ENCODE peak calls at places on chromosomes 5 and 9, in six cellular contexts. J is Peyer's patch, C is IMR-90, A is adrenal gland, Z is body of pancreas, M is H54. P is an unnamed sample.

GRCh38 chr9:13717356-13718057 is 438.0 kb upstream of the MPDZ start:
- DNase-seq in J (no peak), C (peak), A (no peak), Z (no peak), M (no peak), P (no peak)

GRCh38 chr5:73454379-73455036 is 5.9 kb upstream of the FOXD1 start:
- DNase-seq in J (no peak), C (peak), A (peak), Z (peak), M (no peak), P (no peak)

GRCh38 chr5:43219120-43219519 is 27.1 kb downstream of the NIM1K start:
- DNase-seq in J (no peak), C (no peak), A (no peak), Z (no peak), M (no peak), P (no peak)

GRCh38 chr5:143195496-143195895 is 208.0 kb downstream of the NR3C1 start:
- DNase-seq in J (no peak), C (peak), A (no peak), Z (no peak), M (no peak), P (no peak)

GRCh38 chr5:10594591-10595210 is 30.8 kb downstream of the ANKRD33B start:
- DNase-seq in J (no peak), C (peak), A (no peak), Z (no peak), M (no peak), P (no peak)

GRCh38 chr9:110143969-110144545 is 63.9 kb downstream of the C9orf152 start:
- DNase-seq in J (no peak), C (no peak), A (no peak), Z (no peak), M (no peak), P (no peak)

GRCh38 chr9:24614070-24614469 is 68.4 kb upstream of the IZUMO3 start:
- DNase-seq in J (no peak), C (no peak), A (no peak), Z (no peak), M (no peak), P (no peak)

GRCh38 chr9:99076483-99077171 is 28.3 kb upstream of the TGFBR1 start:
- DNase-seq in J (no peak), C (no peak), A (no peak), Z (no peak), M (no peak), P (no peak)

GRCh38 chr5:41621420-41621819 is 111.0 kb upstream of the PLCXD3 start:
- DNase-seq in J (no peak), C (no peak), A (no peak), Z (no peak), M (no peak), P (no peak)

GRCh38 chr9:76676857-76677256 is 87.4 kb upstream of the PCA3 start:
- DNase-seq in J (no peak), C (no peak), A (no peak), Z (no peak), M (no peak), P (no peak)

GRCh38 chr5:53256746-53257145 is 147.2 kb upstream of the MOCS2 start:
- DNase-seq in J (no peak), C (peak), A (no peak), Z (no peak), M (no peak), P (no peak)

GRCh38 chr5:35129276-35129675 is 81.5 kb upstream of the AGXT2 start:
- DNase-seq in J (no peak), C (peak), A (no peak), Z (no peak), M (peak), P (no peak)

GRCh38 chr5:52809884-52810283 is 22.2 kb downstream of the ITGA1 start:
- DNase-seq in J (no peak), C (peak), A (no peak), Z (no peak), M (no peak), P (no peak)

GRCh38 chr9:88532320-88532719 is 2.7 kb upstream of the NXNL2 start:
- DNase-seq in J (no peak), C (peak), A (no peak), Z (no peak), M (no peak), P (no peak)

GRCh38 chr5:163104496-163104895 is 332.9 kb upstream of the CCNG1 start:
- DNase-seq in J (no peak), C (no peak), A (no peak), Z (peak), M (no peak), P (no peak)

GRCh38 chr5:135456238-135457099 is 4.3 kb upstream of the TIFAB start:
- DNase-seq in J (no peak), C (peak), A (peak), Z (no peak), M (peak), P (peak)

GRCh38 chr9:123473226-123473625 is 117.2 kb downstream of the CRB2 start:
- DNase-seq in J (no peak), C (no peak), A (peak), Z (no peak), M (no peak), P (no peak)

GRCh38 chr5:15650266-15650665 is 150.3 kb downstream of the FBXL7 start:
- DNase-seq in J (no peak), C (no peak), A (no peak), Z (no peak), M (no peak), P (no peak)

GRCh38 chr5:38814879-38815278 is 30.9 kb upstream of the OSMR start:
- DNase-seq in J (no peak), C (no peak), A (no peak), Z (no peak), M (no peak), P (no peak)

GRCh38 chr5:180353226-180353962 is at the start of gene GFPT2:
- DNase-seq in J (peak), C (peak), A (peak), Z (peak), M (peak), P (peak)

GRCh38 chr5:143318270-143318669 is 85.2 kb downstream of the NR3C1 start:
- DNase-seq in J (no peak), C (no peak), A (no peak), Z (no peak), M (no peak), P (no peak)

GRCh38 chr5:11504083-11504785 is 400.0 kb downstream of the CTNND2 start:
- DNase-seq in J (no peak), C (no peak), A (no peak), Z (no peak), M (no peak), P (no peak)

GRCh38 chr5:124720589-124720988 is 25.9 kb downstream of the ZNF608 start:
- DNase-seq in J (no peak), C (no peak), A (no peak), Z (no peak), M (no peak), P (no peak)

GRCh38 chr5:127012933-127013332 is 17.4 kb downstream of the MARCHF3 start:
- DNase-seq in J (no peak), C (peak), A (no peak), Z (no peak), M (no peak), P (no peak)

GRCh38 chr5:107063511-107063910 is 607.2 kb downstream of the EFNA5 start:
- DNase-seq in J (no peak), C (peak), A (no peak), Z (no peak), M (no peak), P (no peak)

GRCh38 chr5:146446861-146447733 is at the start of gene TCERG1:
- DNase-seq in J (peak), C (peak), A (peak), Z (peak), M (peak), P (peak)
- TF ChIP-seq POLR2A in J (peak), C (peak), A (no peak), Z (peak), M (peak), P (peak)

GRCh38 chr9:101445353-101446029 is 9.9 kb upstream of the ALDOB start:
- DNase-seq in J (no peak), C (peak), A (no peak), Z (no peak), M (no peak), P (no peak)
- TF ChIP-seq POLR2A in J (peak), C (no peak), A (no peak), Z (no peak), M (no peak), P (no peak)

GRCh38 chr5:154850255-154851062 is at the start of gene FAXDC2:
- DNase-seq in J (peak), C (peak), A (peak), Z (peak), M (no peak), P (peak)
- TF ChIP-seq POLR2A in J (no peak), C (no peak), A (peak), Z (peak), M (no peak), P (peak)

DNA sequence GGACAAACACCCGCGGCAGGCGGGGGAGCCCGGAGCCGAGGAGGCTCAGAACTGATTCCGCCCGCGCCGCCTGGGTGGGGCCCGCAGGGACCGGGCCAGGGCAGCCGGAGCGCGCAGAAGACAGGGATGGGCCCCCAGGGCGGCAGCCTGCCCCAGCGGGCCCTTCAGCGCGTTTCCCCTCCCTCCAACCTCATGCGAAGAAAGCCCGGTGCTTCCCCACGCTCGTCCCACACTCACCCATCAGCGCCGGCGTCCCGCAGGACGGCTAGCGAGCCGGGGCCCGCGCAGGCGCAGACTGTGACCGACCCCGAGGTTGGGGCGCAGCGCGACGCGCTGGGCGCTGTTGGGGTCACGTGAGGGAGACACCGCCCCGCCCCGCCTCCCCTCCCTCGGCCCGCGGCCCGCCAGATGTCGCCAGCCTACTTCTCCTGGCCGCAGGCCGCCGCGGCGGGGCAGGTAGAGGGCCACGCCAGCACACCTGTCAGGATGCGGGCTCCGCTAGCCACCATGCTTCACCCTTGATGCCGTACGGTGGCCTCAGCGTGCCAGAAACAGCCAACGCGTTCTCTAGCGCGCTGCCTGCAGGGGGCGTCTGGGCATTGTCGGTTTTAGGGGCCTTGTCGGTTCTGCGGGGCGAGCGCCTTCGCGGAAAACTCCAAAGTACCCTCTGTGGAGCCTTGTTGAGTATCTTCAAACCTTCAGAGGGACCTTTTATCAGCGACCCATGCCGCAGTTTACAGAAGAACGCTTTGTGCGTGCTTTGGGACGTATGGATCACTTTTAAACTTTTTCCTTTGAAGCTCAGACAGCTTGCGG is at the start of gene SLC25A51:
- DNase-seq in J (peak), C (peak), A (peak), Z (peak), M (peak), P (peak)
- TF ChIP-seq POLR2A in J (peak), C (no peak), A (no peak), Z (peak), M (peak), P (no peak)

DNA sequence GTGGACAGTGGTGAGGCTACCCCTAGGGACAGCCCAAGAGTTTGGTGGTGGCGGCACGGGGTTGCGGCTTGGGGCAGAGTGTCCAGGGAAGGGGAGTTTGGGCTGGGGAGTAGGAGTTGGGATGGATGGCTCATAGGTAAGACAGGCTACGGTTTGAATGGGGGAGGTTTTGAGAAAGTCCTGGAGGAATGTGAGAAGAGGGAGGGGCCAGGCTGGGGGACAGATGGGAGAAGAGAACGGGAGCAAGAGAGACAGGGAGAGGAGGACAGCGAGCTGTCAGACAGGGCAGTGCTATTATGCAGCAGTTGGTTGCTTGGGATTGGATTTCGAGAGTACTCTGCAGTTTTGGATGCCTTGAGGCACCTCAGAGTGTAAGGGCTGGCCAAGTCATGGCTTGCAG is 24.5 kb downstream of the PSD2 start:
- DNase-seq in J (peak), C (no peak), A (no peak), Z (no peak), M (no peak), P (no peak)
- TF ChIP-seq POLR2A in J (no peak), C (no peak), A (no peak), Z (no peak), M (no peak), P (no peak)

DNA sequence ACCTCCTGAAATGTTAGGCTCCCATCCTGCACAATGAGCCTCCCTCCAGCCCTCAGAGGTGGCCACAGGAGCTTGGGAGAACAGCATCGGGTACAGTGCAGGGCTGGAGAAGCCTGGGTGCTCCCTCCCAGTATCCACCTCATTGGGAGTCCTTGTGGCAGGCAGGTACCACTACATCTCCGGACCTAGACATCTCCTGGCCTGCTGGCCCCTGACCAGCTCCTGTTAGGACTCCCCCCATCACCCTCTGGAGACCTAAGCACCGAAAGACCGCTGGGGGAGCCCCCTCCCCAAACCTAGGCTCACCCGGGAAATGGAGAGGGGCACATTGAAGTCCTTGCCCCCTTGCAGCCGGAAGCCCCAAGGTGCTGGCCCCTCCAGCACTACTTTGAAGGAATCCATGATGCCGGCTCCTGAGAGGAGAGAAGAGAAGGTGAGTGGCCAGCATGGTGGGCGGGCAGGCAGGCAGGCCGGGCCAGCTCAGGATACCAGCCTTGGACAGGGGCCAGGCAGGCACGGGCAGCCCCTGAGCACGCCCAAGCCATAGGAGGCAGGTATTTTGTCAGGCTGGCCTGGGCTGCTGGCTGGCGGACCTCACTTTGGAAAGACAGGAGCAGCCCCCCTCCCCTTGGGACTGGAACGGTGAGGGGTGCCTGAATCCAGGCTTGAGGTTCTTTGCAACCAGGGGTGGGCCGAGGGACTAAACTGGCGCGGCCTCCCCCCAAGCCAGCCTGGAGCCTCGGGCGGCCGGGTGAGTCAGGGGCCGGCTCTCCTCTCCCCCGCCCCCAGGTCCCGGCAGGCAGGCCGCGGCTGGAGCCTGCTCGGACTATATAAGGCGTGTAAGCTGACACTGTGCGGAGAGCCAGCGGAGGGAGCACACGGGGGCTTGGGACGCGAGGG is 1.0 kb downstream of the PDLIM7 start:
- DNase-seq in J (no peak), C (peak), A (peak), Z (no peak), M (peak), P (peak)
- TF ChIP-seq POLR2A in J (no peak), C (no peak), A (no peak), Z (no peak), M (no peak), P (no peak)

GRCh38 chr5:139457241-139457640 is 5.3 kb downstream of the ECSCR start:
- DNase-seq in J (no peak), C (no peak), A (no peak), Z (no peak), M (no peak), P (no peak)

GRCh38 chr5:139458580-139459407 is 3.7 kb downstream of the ECSCR start:
- DNase-seq in J (no peak), C (peak), A (no peak), Z (no peak), M (peak), P (no peak)

GRCh38 chr5:139457653-139458306 is 4.8 kb downstream of the ECSCR start:
- DNase-seq in J (no peak), C (no peak), A (no peak), Z (no peak), M (no peak), P (no peak)

GRCh38 chr5:139454568-139455290 is 7.8 kb downstream of the ECSCR start:
- DNase-seq in J (no peak), C (no peak), A (no peak), Z (no peak), M (no peak), P (no peak)

DNA sequence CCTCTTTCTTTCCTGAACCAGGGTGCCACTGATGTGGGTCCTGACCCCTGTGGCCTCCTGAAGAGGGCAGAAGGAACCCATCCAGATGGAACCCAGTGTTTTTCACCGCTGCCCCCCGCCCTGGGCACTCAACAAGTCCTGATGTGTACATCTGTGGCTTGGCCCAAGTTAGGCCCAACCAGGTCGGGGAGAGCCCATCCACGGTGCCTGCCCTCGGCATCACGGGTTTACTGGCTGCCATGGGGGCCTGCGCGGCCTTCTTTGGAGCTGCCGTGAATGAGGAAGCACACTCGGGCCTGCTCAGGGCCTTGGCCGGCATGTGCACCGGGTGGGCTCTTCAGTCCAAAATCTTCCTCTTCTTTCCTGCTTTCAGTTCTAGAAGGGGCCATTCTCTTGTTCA is 5.8 kb downstream of the ECSCR start:
- DNase-seq in J (no peak), C (no peak), A (no peak), Z (no peak), M (no peak), P (no peak)
- TF ChIP-seq POLR2A in J (no peak), C (no peak), A (no peak), Z (no peak), M (no peak), P (no peak)